ENCODE peak calls at places on chromosomes 12 and 14, in five cellular contexts. One of them, this sample, is unnamed.

GRCh38 chr12:86429824-86430223 is 173.6 kb upstream of the MGAT4C start:
- DNase-seq in stimulated activated CD4-positive, alpha-beta T cell treated with anti-CD3 and anti-CD28 coated beads, Interleukin-12 subunit alpha, Interleukin-12 subunit beta, amount 100 ng/mL, for 4 hours: no peak
- DNase-seq in naive thymus-derived CD8-positive, alpha-beta T cell: no peak
- DNase-seq in cortex of kidney: no peak
- DNase-seq in activated CD4-positive, alpha-beta T cell treated with anti-CD3 and anti-CD28 coated beads, Interleukin-2, amount 10 ng/mL, durations not matched to agents 7 days and 5 days: no peak
- DNase-seq in this sample: no peak

GRCh38 chr12:103530352-103530751 is 34.6 kb upstream of the C12orf42 start:
- DNase-seq in naive thymus-derived CD8-positive, alpha-beta T cell: no peak
- DNase-seq in stimulated activated CD4-positive, alpha-beta T cell treated with anti-CD3 and anti-CD28 coated beads, Interleukin-12 subunit alpha, Interleukin-12 subunit beta, amount 100 ng/mL, for 4 hours: no peak
- DNase-seq in cortex of kidney: no peak
- DNase-seq in activated CD4-positive, alpha-beta T cell treated with anti-CD3 and anti-CD28 coated beads, Interleukin-2, amount 10 ng/mL, durations not matched to agents 7 days and 5 days: no peak
- DNase-seq in this sample: no peak

GRCh38 chr14:78754059-78754458 is 583.9 kb downstream of the NRXN3 start:
- DNase-seq in activated CD4-positive, alpha-beta T cell treated with anti-CD3 and anti-CD28 coated beads, Interleukin-2, amount 10 ng/mL, durations not matched to agents 7 days and 5 days: no peak
- DNase-seq in naive thymus-derived CD8-positive, alpha-beta T cell: no peak
- DNase-seq in stimulated activated CD4-positive, alpha-beta T cell treated with anti-CD3 and anti-CD28 coated beads, Interleukin-12 subunit alpha, Interleukin-12 subunit beta, amount 100 ng/mL, for 4 hours: no peak
- DNase-seq in cortex of kidney: no peak
- DNase-seq in this sample: no peak

GRCh38 chr14:51607677-51608076 is 44.0 kb upstream of the FRMD6 start:
- DNase-seq in activated CD4-positive, alpha-beta T cell treated with anti-CD3 and anti-CD28 coated beads, Interleukin-2, amount 10 ng/mL, durations not matched to agents 7 days and 5 days: no peak
- DNase-seq in naive thymus-derived CD8-positive, alpha-beta T cell: no peak
- DNase-seq in stimulated activated CD4-positive, alpha-beta T cell treated with anti-CD3 and anti-CD28 coated beads, Interleukin-12 subunit alpha, Interleukin-12 subunit beta, amount 100 ng/mL, for 4 hours: no peak
- DNase-seq in cortex of kidney: no peak
- DNase-seq in this sample: no peak

GRCh38 chr12:120470150-120470817 is 736 bp upstream of the SRSF9 start:
- DNase-seq in cortex of kidney: no peak
- DNase-seq in stimulated activated CD4-positive, alpha-beta T cell treated with anti-CD3 and anti-CD28 coated beads, Interleukin-12 subunit alpha, Interleukin-12 subunit beta, amount 100 ng/mL, for 4 hours: no peak
- DNase-seq in naive thymus-derived CD8-positive, alpha-beta T cell: no peak
- DNase-seq in activated CD4-positive, alpha-beta T cell treated with anti-CD3 and anti-CD28 coated beads, Interleukin-2, amount 10 ng/mL, durations not matched to agents 7 days and 5 days: no peak
- DNase-seq in this sample: no peak

GRCh38 chr12:66916189-66916588 is 237.3 kb upstream of the GRIP1 start:
- DNase-seq in activated CD4-positive, alpha-beta T cell treated with anti-CD3 and anti-CD28 coated beads, Interleukin-2, amount 10 ng/mL, durations not matched to agents 7 days and 5 days: no peak
- DNase-seq in naive thymus-derived CD8-positive, alpha-beta T cell: no peak
- DNase-seq in stimulated activated CD4-positive, alpha-beta T cell treated with anti-CD3 and anti-CD28 coated beads, Interleukin-12 subunit alpha, Interleukin-12 subunit beta, amount 100 ng/mL, for 4 hours: no peak
- DNase-seq in cortex of kidney: no peak
- DNase-seq in this sample: no peak

GRCh38 chr14:101320386-101320785 is 240.9 kb upstream of the DIO3 start:
- DNase-seq in cortex of kidney: no peak
- DNase-seq in activated CD4-positive, alpha-beta T cell treated with anti-CD3 and anti-CD28 coated beads, Interleukin-2, amount 10 ng/mL, durations not matched to agents 7 days and 5 days: no peak
- DNase-seq in stimulated activated CD4-positive, alpha-beta T cell treated with anti-CD3 and anti-CD28 coated beads, Interleukin-12 subunit alpha, Interleukin-12 subunit beta, amount 100 ng/mL, for 4 hours: no peak
- DNase-seq in naive thymus-derived CD8-positive, alpha-beta T cell: no peak
- DNase-seq in this sample: no peak

GRCh38 chr12:87816186-87816585 is 213.0 kb downstream of the C12orf50 start:
- DNase-seq in stimulated activated CD4-positive, alpha-beta T cell treated with anti-CD3 and anti-CD28 coated beads, Interleukin-12 subunit alpha, Interleukin-12 subunit beta, amount 100 ng/mL, for 4 hours: no peak
- DNase-seq in activated CD4-positive, alpha-beta T cell treated with anti-CD3 and anti-CD28 coated beads, Interleukin-2, amount 10 ng/mL, durations not matched to agents 7 days and 5 days: no peak
- DNase-seq in naive thymus-derived CD8-positive, alpha-beta T cell: no peak
- DNase-seq in cortex of kidney: no peak
- DNase-seq in this sample: no peak

GRCh38 chr12:53055471-53056266 is 5.8 kb downstream of the TNS2 start:
- DNase-seq in naive thymus-derived CD8-positive, alpha-beta T cell: no peak
- DNase-seq in cortex of kidney: no peak
- DNase-seq in stimulated activated CD4-positive, alpha-beta T cell treated with anti-CD3 and anti-CD28 coated beads, Interleukin-12 subunit alpha, Interleukin-12 subunit beta, amount 100 ng/mL, for 4 hours: no peak
- DNase-seq in activated CD4-positive, alpha-beta T cell treated with anti-CD3 and anti-CD28 coated beads, Interleukin-2, amount 10 ng/mL, durations not matched to agents 7 days and 5 days: no peak
- DNase-seq in this sample: no peak

GRCh38 chr12:84599539-84599938 is 313.1 kb downstream of the SLC6A15 start:
- DNase-seq in cortex of kidney: no peak
- DNase-seq in activated CD4-positive, alpha-beta T cell treated with anti-CD3 and anti-CD28 coated beads, Interleukin-2, amount 10 ng/mL, durations not matched to agents 7 days and 5 days: no peak
- DNase-seq in naive thymus-derived CD8-positive, alpha-beta T cell: no peak
- DNase-seq in stimulated activated CD4-positive, alpha-beta T cell treated with anti-CD3 and anti-CD28 coated beads, Interleukin-12 subunit alpha, Interleukin-12 subunit beta, amount 100 ng/mL, for 4 hours: no peak
- DNase-seq in this sample: no peak

GRCh38 chr12:57469334-57470164 is 10.0 kb downstream of the GLI1 start:
- DNase-seq in naive thymus-derived CD8-positive, alpha-beta T cell: no peak
- DNase-seq in activated CD4-positive, alpha-beta T cell treated with anti-CD3 and anti-CD28 coated beads, Interleukin-2, amount 10 ng/mL, durations not matched to agents 7 days and 5 days: no peak
- DNase-seq in cortex of kidney: no peak
- DNase-seq in stimulated activated CD4-positive, alpha-beta T cell treated with anti-CD3 and anti-CD28 coated beads, Interleukin-12 subunit alpha, Interleukin-12 subunit beta, amount 100 ng/mL, for 4 hours: no peak
- DNase-seq in this sample: no peak

This sample was measured in vagina.